ENCODE peak calls at places on chromosomes 5 and 9, in seven cellular contexts. One of them, this sample, is unnamed.

GRCh38 chr5:137252513-137252912 is 246.6 kb downstream of the SPOCK1 start:
- DNase-seq in CD4-positive, CD25-positive, alpha-beta regulatory T cell: no peak
- DNase-seq in H1: no peak
- DNase-seq in CD8-positive, alpha-beta T cell: no peak
- DNase-seq in GM23338: no peak
- DNase-seq in Karpas-422: no peak
- DNase-seq in PC-3: no peak
- DNase-seq in this sample: no peak

GRCh38 chr5:110735545-110735944 is 3.3 kb upstream of the SLC25A46 start:
- DNase-seq in GM23338: no peak
- DNase-seq in CD4-positive, CD25-positive, alpha-beta regulatory T cell: no peak
- DNase-seq in PC-3: no peak
- DNase-seq in CD8-positive, alpha-beta T cell: no peak
- DNase-seq in Karpas-422: no peak
- DNase-seq in H1: no peak
- DNase-seq in this sample: no peak

GRCh38 chr9:120726484-120726883 is 12.2 kb upstream of the MEGF9 start:
- DNase-seq in CD8-positive, alpha-beta T cell: no peak
- DNase-seq in Karpas-422: no peak
- DNase-seq in CD4-positive, CD25-positive, alpha-beta regulatory T cell: no peak
- DNase-seq in PC-3: no peak
- DNase-seq in H1: no peak
- DNase-seq in GM23338: no peak
- DNase-seq in this sample: no peak

GRCh38 chr5:56633950-56634349 is 181.4 kb upstream of the MAP3K1 start:
- DNase-seq in CD8-positive, alpha-beta T cell: no peak
- DNase-seq in PC-3: no peak
- DNase-seq in GM23338: no peak
- DNase-seq in H1: no peak
- DNase-seq in CD4-positive, CD25-positive, alpha-beta regulatory T cell: no peak
- DNase-seq in Karpas-422: no peak
- DNase-seq in this sample: no peak

GRCh38 chr9:120490888-120491595 is 88.9 kb downstream of the CDK5RAP2 start:
- DNase-seq in GM23338: peak; percentile 22
- DNase-seq in CD8-positive, alpha-beta T cell: no peak
- DNase-seq in CD4-positive, CD25-positive, alpha-beta regulatory T cell: no peak
- DNase-seq in PC-3: no peak
- DNase-seq in Karpas-422: no peak
- DNase-seq in H1: no peak
- DNase-seq in this sample: no peak

GRCh38 chr9:106588601-106589000 is 274.4 kb upstream of the ZNF462 start:
- DNase-seq in CD8-positive, alpha-beta T cell: no peak
- DNase-seq in H1: no peak
- DNase-seq in CD4-positive, CD25-positive, alpha-beta regulatory T cell: no peak
- DNase-seq in GM23338: peak; percentile 11
- DNase-seq in PC-3: peak; percentile 74
- DNase-seq in Karpas-422: no peak
- DNase-seq in this sample: no peak

GRCh38 chr9:33465596-33466564 is 7.8 kb downstream of the NOL6 start:
- DNase-seq in H1: no peak
- DNase-seq in PC-3: no peak
- DNase-seq in CD4-positive, CD25-positive, alpha-beta regulatory T cell: no peak
- DNase-seq in GM23338: no peak
- DNase-seq in Karpas-422: no peak
- DNase-seq in CD8-positive, alpha-beta T cell: no peak
- DNase-seq in this sample: no peak

GRCh38 chr9:132260846-132261245 is 93.9 kb downstream of the SETX start:
- DNase-seq in H1: no peak
- DNase-seq in PC-3: no peak
- DNase-seq in Karpas-422: no peak
- DNase-seq in CD8-positive, alpha-beta T cell: no peak
- DNase-seq in CD4-positive, CD25-positive, alpha-beta regulatory T cell: no peak
- DNase-seq in GM23338: no peak
- DNase-seq in this sample: no peak

GRCh38 chr5:28954074-28954473 is 1915.7 kb upstream of the CDH9 start:
- DNase-seq in CD8-positive, alpha-beta T cell: no peak
- DNase-seq in GM23338: peak; percentile 61
- DNase-seq in Karpas-422: no peak
- DNase-seq in CD4-positive, CD25-positive, alpha-beta regulatory T cell: no peak
- DNase-seq in PC-3: peak; percentile 42
- DNase-seq in H1: no peak
- DNase-seq in this sample: no peak

GRCh38 chr9:107952773-107953172 is 463.2 kb upstream of the KLF4 start:
- DNase-seq in H1: no peak
- DNase-seq in CD8-positive, alpha-beta T cell: no peak
- DNase-seq in CD4-positive, CD25-positive, alpha-beta regulatory T cell: no peak
- DNase-seq in Karpas-422: no peak
- DNase-seq in PC-3: no peak
- DNase-seq in GM23338: no peak
- DNase-seq in this sample: no peak

GRCh38 chr5:56190500-56190899 is 42.6 kb downstream of the ANKRD55 start:
- DNase-seq in Karpas-422: no peak
- DNase-seq in GM23338: no peak
- DNase-seq in CD4-positive, CD25-positive, alpha-beta regulatory T cell: no peak
- DNase-seq in H1: no peak
- DNase-seq in PC-3: peak; percentile 64
- DNase-seq in CD8-positive, alpha-beta T cell: no peak
- DNase-seq in this sample: peak; percentile 8

GRCh38 chr9:113220467-113221002 is 542 bp downstream of the FKBP15 start:
- DNase-seq in CD8-positive, alpha-beta T cell: no peak
- DNase-seq in GM23338: no peak
- DNase-seq in CD4-positive, CD25-positive, alpha-beta regulatory T cell: no peak
- DNase-seq in Karpas-422: peak; percentile 58
- DNase-seq in H1: no peak
- DNase-seq in PC-3: peak; percentile 3
- DNase-seq in this sample: no peak

GRCh38 chr5:157626831-157627230 is 25.4 kb downstream of the SOX30 start:
- DNase-seq in PC-3: no peak
- DNase-seq in H1: no peak
- DNase-seq in Karpas-422: no peak
- DNase-seq in CD8-positive, alpha-beta T cell: no peak
- DNase-seq in GM23338: no peak
- DNase-seq in CD4-positive, CD25-positive, alpha-beta regulatory T cell: no peak
- DNase-seq in this sample: no peak

GRCh38 chr9:18256574-18256973 is 217.4 kb upstream of the ADAMTSL1 start:
- DNase-seq in CD8-positive, alpha-beta T cell: no peak
- DNase-seq in CD4-positive, CD25-positive, alpha-beta regulatory T cell: no peak
- DNase-seq in Karpas-422: peak; percentile 38
- DNase-seq in PC-3: no peak
- DNase-seq in GM23338: peak; percentile 17
- DNase-seq in H1: no peak
- DNase-seq in this sample: no peak

GRCh38 chr9:130756037-130756436 is 62.5 kb downstream of the EXOSC2 start:
- DNase-seq in H1: no peak
- DNase-seq in CD8-positive, alpha-beta T cell: no peak
- DNase-seq in GM23338: peak; percentile 35
- DNase-seq in CD4-positive, CD25-positive, alpha-beta regulatory T cell: no peak
- DNase-seq in PC-3: no peak
- DNase-seq in Karpas-422: peak; percentile 37
- DNase-seq in this sample: no peak

GRCh38 chr5:33223563-33224305 is 217.0 kb upstream of the TARS1 start:
- DNase-seq in CD8-positive, alpha-beta T cell: no peak
- DNase-seq in GM23338: no peak
- DNase-seq in CD4-positive, CD25-positive, alpha-beta regulatory T cell: no peak
- DNase-seq in PC-3: no peak
- DNase-seq in Karpas-422: no peak
- DNase-seq in H1: no peak
- DNase-seq in this sample: no peak

GRCh38 chr9:133108794-133109641 is 12.0 kb downstream of the RALGDS start:
- DNase-seq in PC-3: no peak
- DNase-seq in H1: no peak
- DNase-seq in CD8-positive, alpha-beta T cell: no peak
- DNase-seq in CD4-positive, CD25-positive, alpha-beta regulatory T cell: no peak
- DNase-seq in Karpas-422: no peak
- DNase-seq in GM23338: no peak
- DNase-seq in this sample: no peak

GRCh38 chr9:127311239-127311741 is 46.7 kb downstream of the GARNL3 start:
- DNase-seq in CD4-positive, CD25-positive, alpha-beta regulatory T cell: no peak
- DNase-seq in GM23338: peak; percentile 69
- DNase-seq in Karpas-422: peak; percentile 77
- DNase-seq in PC-3: peak; percentile 86
- DNase-seq in H1: peak; percentile 68
- DNase-seq in CD8-positive, alpha-beta T cell: no peak
- DNase-seq in this sample: no peak

GRCh38 chr9:134360897-134361296 is 34.6 kb downstream of the RXRA start:
- DNase-seq in PC-3: peak; percentile 24
- DNase-seq in Karpas-422: no peak
- DNase-seq in CD4-positive, CD25-positive, alpha-beta regulatory T cell: no peak
- DNase-seq in GM23338: no peak
- DNase-seq in CD8-positive, alpha-beta T cell: no peak
- DNase-seq in H1: no peak
- DNase-seq in this sample: no peak

GRCh38 chr9:35490910-35491465 is 1.1 kb downstream of the RUSC2 start:
- DNase-seq in PC-3: no peak
- DNase-seq in CD8-positive, alpha-beta T cell: no peak
- DNase-seq in H1: no peak
- DNase-seq in CD4-positive, CD25-positive, alpha-beta regulatory T cell: no peak
- DNase-seq in GM23338: peak; percentile 3
- DNase-seq in Karpas-422: no peak
- DNase-seq in this sample: no peak

GRCh38 chr9:35499701-35500030 is 9.8 kb downstream of the RUSC2 start:
- DNase-seq in GM23338: no peak
- DNase-seq in Karpas-422: no peak
- DNase-seq in H1: no peak
- DNase-seq in PC-3: no peak
- DNase-seq in CD8-positive, alpha-beta T cell: no peak
- DNase-seq in CD4-positive, CD25-positive, alpha-beta regulatory T cell: no peak
- DNase-seq in this sample: no peak

GRCh38 chr9:35500130-35500748 is 10.3 kb downstream of the RUSC2 start:
- DNase-seq in H1: no peak
- DNase-seq in GM23338: no peak
- DNase-seq in Karpas-422: no peak
- DNase-seq in PC-3: no peak
- DNase-seq in CD4-positive, CD25-positive, alpha-beta regulatory T cell: no peak
- DNase-seq in CD8-positive, alpha-beta T cell: no peak
- DNase-seq in this sample: no peak

GRCh38 chr9:35499029-35499700 is 9.3 kb downstream of the RUSC2 start:
- DNase-seq in CD4-positive, CD25-positive, alpha-beta regulatory T cell: no peak
- DNase-seq in CD8-positive, alpha-beta T cell: no peak
- DNase-seq in GM23338: no peak
- DNase-seq in Karpas-422: no peak
- DNase-seq in H1: no peak
- DNase-seq in PC-3: no peak
- DNase-seq in this sample: no peak

GRCh38 chr9:35495984-35496383 is 6.1 kb downstream of the RUSC2 start:
- DNase-seq in Karpas-422: no peak
- DNase-seq in CD4-positive, CD25-positive, alpha-beta regulatory T cell: no peak
- DNase-seq in GM23338: no peak
- DNase-seq in PC-3: no peak
- DNase-seq in CD8-positive, alpha-beta T cell: no peak
- DNase-seq in H1: no peak
- DNase-seq in this sample: no peak
- H3K27ac ChIP-seq in Karpas-422: no peak overlapping the region
- H3K27ac ChIP-seq in CD4-positive, CD25-positive, alpha-beta regulatory T cell: no peak overlapping the region
- H3K27ac ChIP-seq in GM23338: peak overlapping the region; percentile 13
- H3K27ac ChIP-seq in PC-3: no peak overlapping the region
- H3K27ac ChIP-seq in CD8-positive, alpha-beta T cell: no peak overlapping the region
- H3K27ac ChIP-seq in H1: no peak overlapping the region
- H3K27ac ChIP-seq in this sample: no peak overlapping the region

DNA sequence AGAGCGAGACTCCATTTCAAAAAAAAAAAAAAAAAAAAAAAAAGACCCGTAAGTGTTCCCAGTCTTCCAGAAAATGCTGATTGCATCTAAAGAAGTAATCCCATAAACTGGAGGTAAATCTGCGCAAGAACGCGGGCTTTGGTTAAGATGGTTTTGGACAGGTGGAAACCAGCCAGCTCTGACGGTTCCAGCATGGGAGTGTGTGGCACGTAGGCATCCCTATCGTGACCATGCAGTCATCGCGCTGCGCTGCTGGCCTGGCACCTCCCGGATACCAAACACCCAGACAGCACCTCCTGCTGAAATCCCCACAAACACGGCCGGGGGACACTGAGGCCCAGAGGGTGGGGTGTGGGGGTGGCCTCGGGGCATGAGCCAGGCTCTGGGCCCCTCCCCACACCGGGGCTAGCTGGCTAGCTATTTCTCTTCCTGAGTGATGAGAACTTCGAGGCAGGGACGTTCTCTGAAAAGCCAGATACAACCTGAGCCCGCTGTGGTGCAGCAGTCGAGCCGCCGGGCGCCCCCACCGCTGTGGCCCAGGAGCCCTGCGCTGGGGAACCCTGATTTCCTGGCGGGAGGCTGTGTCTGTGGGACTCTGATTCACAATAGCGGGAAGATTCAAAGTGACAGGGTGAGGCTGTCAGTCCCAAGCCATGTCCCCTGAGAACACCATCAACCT is 32.2 kb upstream of the NOTCH1 start:
- DNase-seq in CD8-positive, alpha-beta T cell: no peak
- DNase-seq in GM23338: no peak
- DNase-seq in CD4-positive, CD25-positive, alpha-beta regulatory T cell: no peak
- DNase-seq in Karpas-422: no peak
- DNase-seq in H1: no peak
- DNase-seq in PC-3: no peak
- DNase-seq in this sample: no peak
- H3K4me3 ChIP-seq in CD8-positive, alpha-beta T cell: no peak overlapping the region
- H3K4me3 ChIP-seq in GM23338: no peak overlapping the region
- H3K4me3 ChIP-seq in CD4-positive, CD25-positive, alpha-beta regulatory T cell: no peak overlapping the region
- H3K4me3 ChIP-seq in Karpas-422: no peak overlapping the region
- H3K4me3 ChIP-seq in H1: no peak overlapping the region
- H3K4me3 ChIP-seq in PC-3: no peak overlapping the region
- H3K4me3 ChIP-seq in this sample: no peak overlapping the region

DNA sequence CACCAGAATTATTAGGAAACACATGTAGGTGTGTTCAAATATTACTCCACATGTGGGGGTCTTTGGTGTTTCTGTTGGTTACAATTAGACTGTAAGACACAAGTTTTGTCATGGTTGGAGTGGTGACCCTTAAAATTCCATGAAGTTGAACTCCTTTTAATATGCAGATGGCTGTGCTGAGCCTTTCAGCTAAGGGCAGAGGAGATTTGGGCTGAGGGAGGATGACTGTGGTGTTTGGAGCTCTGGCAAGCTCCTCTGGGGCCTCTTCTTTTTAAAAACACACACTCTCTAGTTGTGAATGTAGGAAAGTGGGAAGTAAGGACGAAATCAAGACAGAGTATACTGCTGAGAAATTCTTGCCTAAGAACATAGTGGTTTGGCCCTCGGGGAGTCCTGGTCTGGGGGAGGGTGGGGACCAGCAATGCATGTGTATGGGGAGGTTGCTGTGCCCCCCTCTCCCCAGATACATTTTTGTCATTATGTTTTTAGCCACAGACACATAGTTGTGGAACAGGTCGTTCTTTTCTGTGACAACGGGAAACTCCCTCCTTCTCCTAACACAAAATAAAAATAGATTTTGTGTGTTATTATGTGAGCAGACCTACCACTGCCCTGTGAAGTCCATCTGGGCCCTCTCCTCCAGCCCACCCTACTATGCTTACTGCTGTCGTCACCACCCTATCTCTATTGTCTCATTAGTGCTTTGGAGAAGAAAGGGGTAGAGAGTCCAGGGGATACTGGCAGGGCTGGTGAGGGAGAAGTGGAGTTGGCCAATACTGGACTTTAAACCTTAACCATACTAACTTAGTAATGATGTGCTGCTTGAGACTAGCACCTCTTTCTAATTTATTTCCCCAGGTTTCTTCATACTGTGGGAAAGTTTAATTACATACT is 10.0 kb downstream of the SMARCA2 start:
- DNase-seq in GM23338: peak; percentile 15
- DNase-seq in H1: no peak
- DNase-seq in CD4-positive, CD25-positive, alpha-beta regulatory T cell: no peak
- DNase-seq in PC-3: no peak
- DNase-seq in CD8-positive, alpha-beta T cell: no peak
- DNase-seq in Karpas-422: no peak
- DNase-seq in this sample: no peak
- H3K4me1 ChIP-seq in GM23338: peaks cover 47% of the 10 kb centered on the region
- H3K4me1 ChIP-seq in H1: no peaks in the 10 kb centered on the region
- H3K4me1 ChIP-seq in CD4-positive, CD25-positive, alpha-beta regulatory T cell: peaks cover 86% of the 10 kb centered on the region
- H3K4me1 ChIP-seq in PC-3: no peaks in the 10 kb centered on the region
- H3K4me1 ChIP-seq in CD8-positive, alpha-beta T cell: peaks cover 98% of the 10 kb centered on the region
- H3K4me1 ChIP-seq in Karpas-422: peaks cover 29% of the 10 kb centered on the region
- H3K4me1 ChIP-seq in this sample: peaks cover 60% of the 10 kb centered on the region

GRCh38 chr5:163384669-163385068 is 52.7 kb upstream of the CCNG1 start:
- DNase-seq in H1: no peak
- DNase-seq in PC-3: no peak
- DNase-seq in GM23338: no peak
- DNase-seq in CD4-positive, CD25-positive, alpha-beta regulatory T cell: no peak
- DNase-seq in CD8-positive, alpha-beta T cell: no peak
- DNase-seq in Karpas-422: no peak
- DNase-seq in this sample: no peak
- H3K27ac ChIP-seq in H1: no peak overlapping the region
- H3K27ac ChIP-seq in PC-3: no peak overlapping the region
- H3K27ac ChIP-seq in GM23338: no peak overlapping the region
- H3K27ac ChIP-seq in CD4-positive, CD25-positive, alpha-beta regulatory T cell: no peak overlapping the region
- H3K27ac ChIP-seq in CD8-positive, alpha-beta T cell: no peak overlapping the region
- H3K27ac ChIP-seq in Karpas-422: no peak overlapping the region
- H3K27ac ChIP-seq in this sample: no peak overlapping the region

This sample was measured in effector memory CD4-positive, alpha-beta T cell.